ENCODE peak calls at places on chromosomes 6 and 20, in eight cellular contexts. F, U, I, C, V, W, E and X are unnamed samples.

GRCh38 chr6:408599-409102 is 17.1 kb downstream of the IRF4 start:
- DNase-seq in F (no peak), C (no peak), I (peak), E (peak), W (no peak), U (no peak), V (no peak), X (peak)

GRCh38 chr20:35806075-35806474 is 34.3 kb downstream of the PHF20 start:
- DNase-seq in W (no peak), C (no peak), E (no peak), I (no peak), V (no peak), U (no peak), F (no peak), X (no peak)

GRCh38 chr20:23614163-23614562 is 8.4 kb upstream of the CST9 start:
- DNase-seq in U (no peak), W (no peak), F (no peak), V (no peak), E (no peak), I (no peak), C (no peak), X (no peak)

GRCh38 chr6:159720708-159721107 is 6.6 kb upstream of the WTAP start:
- DNase-seq in I (peak), F (peak), W (no peak), U (no peak), E (no peak), C (peak), V (peak), X (no peak)

GRCh38 chr6:90868656-90869055 is 281.8 kb upstream of the MAP3K7 start:
- DNase-seq in E (no peak), C (no peak), V (no peak), U (no peak), W (no peak), F (no peak), I (no peak), X (no peak)

GRCh38 chr6:1708820-1709612 is 99.3 kb downstream of the FOXC1 start:
- DNase-seq in F (peak), W (no peak), C (peak), E (no peak), V (peak), U (no peak), I (peak), X (no peak)

GRCh38 chr6:149248688-149249369 is 68.7 kb upstream of the TAB2 start:
- DNase-seq in F (no peak), V (no peak), W (no peak), U (no peak), I (peak), C (peak), E (no peak), X (no peak)

GRCh38 chr6:141097471-141097870 is 1035.3 kb upstream of the GJE1 start:
- DNase-seq in I (no peak), E (peak), W (no peak), V (no peak), F (no peak), C (peak), U (no peak), X (no peak)

GRCh38 chr20:52200870-52201269 is 9.3 kb upstream of the ZFP64 start:
- DNase-seq in I (no peak), V (no peak), U (no peak), E (no peak), F (no peak), W (no peak), C (no peak), X (no peak)

GRCh38 chr6:163739968-163740367 is 325.4 kb downstream of the QKI start:
- DNase-seq in E (no peak), W (no peak), V (no peak), F (no peak), C (no peak), U (no peak), I (no peak), X (no peak)

GRCh38 chr20:6051505-6051904 is 2.4 kb downstream of the LRRN4 start:
- DNase-seq in F (no peak), I (no peak), E (peak), V (no peak), U (no peak), W (no peak), C (peak), X (peak)

GRCh38 chr6:37005061-37005810 is at the start of gene FGD2:
- DNase-seq in W (no peak), V (no peak), C (no peak), I (no peak), E (no peak), U (no peak), F (no peak), X (no peak)

GRCh38 chr6:75230484-75231325 is 12.9 kb downstream of the COX7A2 start:
- DNase-seq in U (no peak), E (peak), V (no peak), W (no peak), F (no peak), C (peak), I (peak), X (peak)

GRCh38 chr20:24350923-24351368 is 118.5 kb upstream of the SYNDIG1 start:
- DNase-seq in W (no peak), I (no peak), C (peak), E (peak), V (no peak), U (no peak), F (no peak), X (peak)

GRCh38 chr20:24502184-24502583 is 32.8 kb downstream of the SYNDIG1 start:
- DNase-seq in U (no peak), F (no peak), I (no peak), W (no peak), V (no peak), C (peak), E (peak), X (peak)

GRCh38 chr6:100633096-100633766 is 168.5 kb upstream of the SIM1 start:
- DNase-seq in E (peak), U (no peak), F (no peak), I (peak), C (peak), V (peak), W (no peak), X (peak)

GRCh38 chr20:42063176-42063575 is 445.0 kb upstream of the CHD6 start:
- DNase-seq in E (no peak), I (no peak), U (no peak), V (no peak), W (no peak), F (no peak), C (no peak), X (no peak)

GRCh38 chr6:4861564-4861963 is 85.4 kb downstream of the CDYL start:
- DNase-seq in F (no peak), W (no peak), C (no peak), U (no peak), E (no peak), V (no peak), I (no peak), X (no peak)

GRCh38 chr6:4858194-4859028 is 82.2 kb downstream of the CDYL start:
- DNase-seq in U (no peak), E (no peak), F (no peak), C (no peak), W (no peak), I (no peak), V (no peak), X (no peak)

GRCh38 chr6:4864534-4864933 is 88.3 kb downstream of the CDYL start:
- DNase-seq in F (no peak), V (no peak), U (no peak), I (no peak), C (no peak), E (no peak), W (no peak), X (no peak)

GRCh38 chr6:4856779-4857178 is 80.6 kb downstream of the CDYL start:
- DNase-seq in V (no peak), E (no peak), W (no peak), C (no peak), U (no peak), I (no peak), F (no peak), X (no peak)

DNA sequence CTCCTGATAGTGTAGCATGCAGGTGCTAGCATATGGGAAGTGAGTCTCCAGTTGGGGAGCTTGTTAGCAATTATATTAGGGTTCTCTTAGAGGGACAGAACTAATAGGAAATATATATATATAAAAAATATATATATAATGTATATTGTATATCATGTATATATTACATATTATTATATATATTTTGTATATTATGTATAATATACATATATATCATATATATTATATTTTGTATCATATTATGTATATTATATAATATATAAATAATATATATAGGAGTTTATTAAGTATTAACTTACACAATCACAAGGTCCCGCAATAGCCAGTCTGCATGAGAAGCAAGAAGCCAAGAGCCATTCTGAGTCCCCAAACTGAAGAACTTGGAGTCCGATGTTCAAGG is 84.2 kb downstream of the CDYL start:
- DNase-seq in W (no peak), U (no peak), C (no peak), E (no peak), I (no peak), V (no peak), F (no peak), X (no peak)
- TF ChIP-seq EZH2 in W (no peak), U (no peak), C (no peak), E (no peak), I (no peak), V (no peak), F (no peak), X (no peak)

GRCh38 chr6:125780540-125781306 is 10.0 kb upstream of the NCOA7 start:
- DNase-seq in W (no peak), U (peak), E (peak), F (peak), I (peak), C (peak), V (peak), X (peak)
- TF ChIP-seq EZH2 in W (no peak), U (no peak), E (no peak), F (no peak), I (no peak), C (no peak), V (no peak), X (no peak)

GRCh38 chr20:15834857-15835256 is 738.4 kb downstream of the KIF16B start:
- DNase-seq in C (peak), V (peak), U (no peak), E (no peak), I (no peak), W (no peak), F (no peak), X (no peak)
- TF ChIP-seq EZH2 in C (no peak), V (no peak), U (no peak), E (no peak), I (no peak), W (no peak), F (no peak), X (no peak)

GRCh38 chr20:46175127-46175494 is 57.0 kb downstream of the CD40 start:
- DNase-seq in V (no peak), U (no peak), C (no peak), E (no peak), I (no peak), F (no peak), W (no peak), X (no peak)
- TF ChIP-seq EZH2 in V (no peak), U (no peak), C (no peak), E (no peak), I (no peak), F (no peak), W (no peak), X (no peak)

GRCh38 chr6:17101422-17102257 is at the start of gene STMND1:
- DNase-seq in U (no peak), F (no peak), W (no peak), E (peak), V (no peak), I (no peak), C (peak), X (peak)
- TF ChIP-seq EZH2 in U (no peak), F (no peak), W (no peak), E (no peak), V (no peak), I (no peak), C (peak), X (no peak)

DNA sequence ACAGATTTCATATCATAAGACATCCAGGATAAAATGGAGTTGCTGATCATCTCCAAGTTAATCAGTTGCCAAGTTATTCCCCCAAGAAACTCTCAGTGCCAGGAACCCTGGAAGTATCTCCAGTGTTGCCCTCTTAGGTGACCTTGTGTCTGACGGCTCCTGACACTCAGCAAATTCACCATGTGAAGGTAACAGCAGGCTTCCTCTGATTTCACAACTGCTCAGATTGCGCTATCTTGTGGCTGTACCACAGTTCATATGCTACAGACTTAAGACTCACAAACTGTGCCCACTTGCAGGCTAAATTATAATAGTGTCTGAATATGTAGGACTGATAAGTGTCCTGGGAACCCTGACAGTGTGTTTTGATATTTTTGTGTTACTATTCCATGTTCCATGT is 186.6 kb upstream of the OPRM1 start:
- DNase-seq in E (no peak), I (no peak), W (no peak), F (no peak), V (no peak), U (no peak), C (no peak), X (no peak)
- TF ChIP-seq EZH2 in E (no peak), I (no peak), W (no peak), F (no peak), V (no peak), U (no peak), C (no peak), X (no peak)

GRCh38 chr20:63004607-63005211 is 2.1 kb downstream of the BHLHE23 start:
- DNase-seq in C (no peak), W (no peak), E (no peak), F (no peak), U (no peak), I (no peak), V (no peak), X (no peak)
- TF ChIP-seq EZH2 in C (no peak), W (peak), E (peak), F (no peak), U (no peak), I (no peak), V (no peak), X (peak)

DNA sequence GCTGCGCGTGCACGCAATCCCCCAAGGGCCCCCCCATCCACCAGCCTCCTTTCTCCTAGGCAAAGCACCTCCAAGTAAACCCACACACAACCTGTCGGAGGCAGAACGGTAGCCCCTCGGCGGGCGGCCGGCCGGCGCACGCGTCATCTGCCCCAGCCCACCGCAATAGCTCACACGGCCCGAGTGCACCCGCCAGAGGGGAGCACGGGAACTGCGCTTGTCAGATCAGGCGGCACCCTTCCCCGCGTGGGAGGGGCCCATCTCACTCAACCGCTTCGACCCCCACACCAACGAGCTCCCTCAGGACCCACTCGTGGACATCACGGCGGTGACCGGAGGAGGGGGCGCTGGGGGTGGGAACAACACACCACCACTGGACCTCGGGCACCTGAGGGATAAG is 767.9 kb upstream of the DEFB115 start:
- DNase-seq in F (no peak), I (no peak), E (no peak), V (no peak), W (no peak), U (no peak), C (no peak), X (no peak)
- TF ChIP-seq EZH2 in F (no peak), I (no peak), E (no peak), V (no peak), W (no peak), U (no peak), C (no peak), X (no peak)

GRCh38 chr20:2750343-2751251 is 49.8 kb downstream of the CPXM1 start:
- DNase-seq in C (peak), I (no peak), E (peak), V (no peak), F (no peak), W (no peak), U (no peak), X (no peak)
- TF ChIP-seq EZH2 in C (no peak), I (no peak), E (no peak), V (no peak), F (no peak), W (peak), U (no peak), X (peak)

GRCh38 chr6:105992315-105992961 is 93.7 kb upstream of the PRDM1 start:
- DNase-seq in F (peak), C (peak), U (peak), I (no peak), E (peak), V (peak), W (no peak), X (peak)

GRCh38 chr6:105993341-105993740 is 92.8 kb upstream of the PRDM1 start:
- DNase-seq in W (no peak), E (peak), U (no peak), C (no peak), F (peak), I (no peak), V (no peak), X (no peak)

GRCh38 chr6:105990151-105990550 is 96.0 kb upstream of the PRDM1 start:
- DNase-seq in F (no peak), U (no peak), V (no peak), W (no peak), C (peak), I (no peak), E (no peak), X (no peak)

GRCh38 chr6:105993769-105994521 is 92.2 kb upstream of the PRDM1 start:
- DNase-seq in I (no peak), V (no peak), E (peak), U (no peak), C (no peak), W (no peak), F (peak), X (no peak)

GRCh38 chr6:105991561-105992314 is 94.4 kb upstream of the PRDM1 start:
- DNase-seq in W (no peak), U (no peak), C (peak), I (no peak), F (no peak), V (peak), E (no peak), X (no peak)
- TF ChIP-seq EZH2 in W (no peak), U (no peak), C (no peak), I (no peak), F (no peak), V (no peak), E (no peak), X (no peak)